ENCODE peak calls at places on chromosomes 6 and 20, in five cellular contexts. P is esophagus muscularis mucosa, J is left ventricle myocardium inferior, Z is GM06990, R is WERI-Rb-1. H is an unnamed sample. For H3K36me3, the result is how much of the 10 kb centered on the place peaks cover.

GRCh38 chr6:70099732-70100131 is 203.2 kb downstream of the COL9A1 start:
- DNase-seq in Z (no peak), R (no peak), P (no peak), J (no peak), H (no peak)

GRCh38 chr20:4713401-4713800 is 8.3 kb upstream of the PRND start:
- DNase-seq in P (peak), J (no peak), R (no peak), Z (no peak), H (no peak)

GRCh38 chr6:75524322-75524972 is 30.8 kb upstream of the FILIP1 start:
- DNase-seq in Z (no peak), J (no peak), P (no peak), R (peak), H (no peak)

GRCh38 chr6:125612400-125612846 is 137.0 kb upstream of the HEY2 start:
- DNase-seq in J (no peak), Z (no peak), R (no peak), P (no peak), H (no peak)

GRCh38 chr6:42569102-42570028 is 5.5 kb downstream of the UBR2 start:
- DNase-seq in J (no peak), Z (no peak), R (no peak), P (no peak), H (no peak)

GRCh38 chr20:10040070-10040970 is 5.5 kb downstream of the ANKEF1 start:
- DNase-seq in R (no peak), Z (no peak), P (no peak), J (no peak), H (no peak)

GRCh38 chr20:49956689-49957443 is 20.7 kb downstream of the RNF114 start:
- DNase-seq in P (no peak), R (no peak), J (peak), Z (no peak), H (no peak)

GRCh38 chr6:121093928-121094327 is 240.4 kb downstream of the TBC1D32 start:
- DNase-seq in P (no peak), J (no peak), Z (no peak), R (no peak), H (no peak)

GRCh38 chr6:3356056-3356823 is 97.5 kb downstream of the PSMG4 start:
- DNase-seq in Z (peak), P (peak), J (peak), R (peak), H (peak)

GRCh38 chr6:127366281-127367022 is 23.0 kb upstream of the ECHDC1 start:
- DNase-seq in J (no peak), P (no peak), Z (no peak), R (no peak), H (peak)

GRCh38 chr6:43948527-43949450 is 178.5 kb downstream of the MRPL14 start:
- DNase-seq in R (peak), Z (no peak), J (no peak), P (no peak), H (no peak)

GRCh38 chr20:33814238-33814712 is 3.1 kb downstream of the CHMP4B start:
- DNase-seq in Z (no peak), J (no peak), R (no peak), P (no peak), H (no peak)

GRCh38 chr6:77124604-77125003 is 338.7 kb downstream of the HTR1B start:
- DNase-seq in R (no peak), Z (no peak), J (no peak), P (no peak), H (no peak)

GRCh38 chr6:117496383-117496990 is 14.0 kb downstream of the DCBLD1 start:
- DNase-seq in J (no peak), P (no peak), R (no peak), Z (no peak), H (no peak)

GRCh38 chr6:34242252-34243130 is 5.8 kb downstream of the HMGA1 start:
- DNase-seq in J (no peak), Z (no peak), R (peak), P (peak), H (peak)

GRCh38 chr6:33967966-33968724 is 164.3 kb upstream of the MLN start:
- DNase-seq in R (peak), P (no peak), J (no peak), Z (no peak), H (peak)

GRCh38 chr6:150169609-150170008 is 26.8 kb downstream of the PPP1R14C start:
- DNase-seq in P (no peak), J (no peak), R (no peak), Z (peak), H (no peak)

GRCh38 chr6:99822741-99823512 is 171.1 kb downstream of the MCHR2 start:
- DNase-seq in P (no peak), Z (no peak), R (peak), J (no peak), H (peak)

GRCh38 chr6:50272611-50273010 is 222.9 kb upstream of the DEFB112 start:
- DNase-seq in Z (no peak), J (no peak), R (no peak), P (no peak), H (no peak)

GRCh38 chr6:125835221-125835744 is 44.5 kb downstream of the NCOA7 start:
- DNase-seq in P (no peak), J (no peak), Z (no peak), R (no peak), H (no peak)

GRCh38 chr6:45576648-45577624 is 199.2 kb upstream of the SUPT3H start:
- DNase-seq in J (peak), R (no peak), Z (no peak), P (no peak), H (no peak)

GRCh38 chr6:25136879-25137278 is 142.3 kb upstream of the CARMIL1 start:
- DNase-seq in R (no peak), Z (no peak), P (no peak), J (no peak), H (no peak)
- H3K4me3 ChIP-seq in R (no peak), Z (peak), P (peak), J (peak), H (no peak)

GRCh38 chr20:1892122-1892385 is 3.2 kb upstream of the SIRPA start:
- DNase-seq in J (no peak), R (peak), P (no peak), Z (no peak), H (no peak)
- H3K36me3 ChIP-seq in J (under half), R (under half), P (under half), Z (under half), H (under half)

GRCh38 chr20:2749343-2749950 is 51.0 kb downstream of the CPXM1 start:
- DNase-seq in P (no peak), Z (no peak), J (no peak), R (no peak), H (no peak)

GRCh38 chr20:2751347-2751867 is 49.0 kb downstream of the CPXM1 start:
- DNase-seq in Z (no peak), P (no peak), R (no peak), J (no peak), H (no peak)

GRCh38 chr20:2751868-2752630 is 48.4 kb downstream of the CPXM1 start:
- DNase-seq in Z (no peak), J (no peak), R (no peak), P (no peak), H (peak)

GRCh38 chr20:2749951-2750342 is 50.5 kb downstream of the CPXM1 start:
- DNase-seq in R (no peak), J (no peak), Z (no peak), P (no peak), H (peak)

DNA sequence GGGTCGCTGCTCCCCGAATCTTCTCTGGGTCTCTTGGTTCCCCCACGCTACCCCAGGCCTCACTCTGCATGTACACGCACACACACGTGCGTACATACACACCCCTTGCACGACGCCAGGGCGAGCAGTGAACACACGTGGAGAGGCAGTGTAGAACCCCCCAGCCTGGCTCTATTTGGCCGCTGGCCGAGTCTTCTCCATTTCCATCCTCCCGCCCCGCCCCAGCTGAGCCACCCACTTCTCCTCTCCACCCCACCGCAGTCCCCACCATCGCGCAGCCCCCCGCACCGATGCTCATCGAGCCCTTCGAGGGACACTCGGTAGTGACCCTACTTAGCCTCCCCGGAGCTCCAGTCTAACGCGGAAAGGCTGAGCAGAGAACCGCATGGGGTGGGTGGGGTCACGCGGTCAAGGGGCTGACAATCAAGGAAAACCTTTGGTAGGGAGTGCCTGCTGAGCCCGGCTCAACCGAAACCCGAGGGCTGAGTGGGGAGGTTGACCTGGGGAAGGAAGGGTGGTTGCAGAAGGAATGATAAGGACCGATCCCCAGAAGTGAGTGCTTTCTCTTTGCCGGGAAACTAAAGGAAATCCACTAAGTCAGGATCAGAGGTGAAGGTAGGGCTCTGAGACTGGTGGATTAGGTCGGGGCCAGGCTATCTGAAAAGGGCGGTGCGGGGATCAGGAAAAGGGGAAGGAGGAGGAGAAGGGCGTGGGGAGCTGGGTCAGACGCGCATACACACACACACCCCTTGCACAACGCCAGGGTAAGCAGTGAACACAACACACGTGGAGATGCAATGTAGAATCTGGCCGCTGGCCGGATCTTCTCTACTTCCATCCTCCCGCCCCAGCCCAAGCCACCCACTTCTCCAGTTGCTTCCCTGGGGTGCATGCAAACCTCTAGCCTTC is 49.8 kb downstream of the CPXM1 start:
- DNase-seq in P (no peak), J (no peak), Z (no peak), R (no peak), H (peak)
- H3K4me3 ChIP-seq in P (peak), J (peak), Z (no peak), R (no peak), H (peak)

GRCh38 chr6:24513602-24514001 is 18.8 kb downstream of the ALDH5A1 start:
- DNase-seq in P (no peak), Z (no peak), R (no peak), J (no peak), H (no peak)
- H3K36me3 ChIP-seq in P (under half), Z (under half), R (under half), J (half or more), H (under half)

GRCh38 chr6:111782161-111782809 is 91.0 kb downstream of the FYN start:
- DNase-seq in P (no peak), J (no peak), R (no peak), Z (no peak), H (no peak)

GRCh38 chr6:111782887-111783286 is 90.4 kb downstream of the FYN start:
- DNase-seq in P (no peak), J (no peak), R (no peak), Z (no peak), H (no peak)

GRCh38 chr6:111779660-111780059 is 93.6 kb downstream of the FYN start:
- DNase-seq in J (no peak), Z (no peak), R (no peak), P (no peak), H (no peak)

GRCh38 chr6:111779031-111779430 is 94.2 kb downstream of the FYN start:
- DNase-seq in P (no peak), Z (no peak), R (no peak), J (no peak), H (no peak)

DNA sequence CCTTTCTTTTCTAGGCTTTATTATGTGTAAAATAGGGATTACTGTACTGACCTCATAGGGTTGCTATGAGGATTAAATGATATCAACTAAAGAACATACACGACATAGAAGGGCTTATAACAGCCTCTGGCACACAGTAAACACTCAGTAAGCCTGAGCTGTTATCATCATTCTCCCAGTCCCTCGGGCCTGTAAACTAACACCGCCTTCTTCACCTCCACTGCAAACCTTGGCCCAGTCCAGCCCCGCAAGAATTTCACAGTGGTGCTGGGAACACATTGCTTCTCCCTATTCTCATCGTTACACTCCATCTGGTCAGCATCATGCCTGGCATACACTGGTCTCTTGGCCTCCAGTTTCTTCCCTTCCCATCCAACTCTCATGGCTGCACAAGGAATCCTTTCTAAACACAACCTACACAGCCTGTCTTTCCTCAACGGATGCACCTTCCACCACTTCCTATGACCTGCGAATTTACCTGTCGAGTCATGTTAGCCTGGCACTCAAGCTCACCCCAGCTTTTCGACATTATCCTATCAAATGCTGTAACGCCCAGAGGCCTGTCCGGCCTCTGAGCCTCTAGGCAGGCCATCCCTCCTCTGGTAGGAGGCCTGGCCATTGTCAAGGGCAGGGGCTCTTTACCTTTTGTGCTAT is 92.1 kb downstream of the FYN start:
- DNase-seq in J (no peak), R (no peak), P (no peak), Z (no peak), H (no peak)
- H3K4me3 ChIP-seq in J (no peak), R (no peak), P (no peak), Z (no peak), H (no peak)